ENCODE peak calls at places on chromosomes 16 and 17, in five cellular contexts. One of them, this sample, is unnamed.
A peak's percentile ranks its signal among the peaks of the same experiment; 100 is the strongest.

GRCh38 chr17:1110844-1111598 is 68.8 kb downstream of the ABR start:
- DNase-seq in stromal cell of bone marrow: peak; percentile 82
- DNase-seq in renal cortical epithelial cell: peak; percentile 93
- DNase-seq in cardiac fibroblast: peak; percentile 90
- DNase-seq in T-helper 1 cell: no peak
- DNase-seq in this sample: peak; percentile 83

GRCh38 chr17:3885970-3886369 is 6.9 kb downstream of the CAMKK1 start:
- DNase-seq in stromal cell of bone marrow: peak; percentile 57
- DNase-seq in renal cortical epithelial cell: peak; percentile 59
- DNase-seq in cardiac fibroblast: peak; percentile 76
- DNase-seq in T-helper 1 cell: no peak
- DNase-seq in this sample: no peak

GRCh38 chr16:86512301-86512859 is 2.1 kb downstream of the FOXF1 start:
- DNase-seq in stromal cell of bone marrow: no peak
- DNase-seq in renal cortical epithelial cell: no peak
- DNase-seq in cardiac fibroblast: no peak
- DNase-seq in T-helper 1 cell: no peak
- DNase-seq in this sample: no peak

GRCh38 chr17:50094243-50094752 is 853 bp upstream of the PDK2 start:
- DNase-seq in stromal cell of bone marrow: peak; percentile 80
- DNase-seq in renal cortical epithelial cell: peak; percentile 73
- DNase-seq in cardiac fibroblast: peak; percentile 92
- DNase-seq in T-helper 1 cell: peak; percentile 84
- DNase-seq in this sample: peak; percentile 77

GRCh38 chr16:88549671-88550643 is 20.2 kb upstream of the ZC3H18 start:
- DNase-seq in stromal cell of bone marrow: no peak
- DNase-seq in renal cortical epithelial cell: no peak
- DNase-seq in cardiac fibroblast: no peak
- DNase-seq in T-helper 1 cell: no peak
- DNase-seq in this sample: no peak

GRCh38 chr17:48505788-48506187 is 25.0 kb downstream of the HOXB1 start:
- DNase-seq in stromal cell of bone marrow: peak; percentile 77
- DNase-seq in renal cortical epithelial cell: peak; percentile 93
- DNase-seq in cardiac fibroblast: peak; percentile 96
- DNase-seq in T-helper 1 cell: peak; percentile 29
- DNase-seq in this sample: peak; percentile 75

GRCh38 chr16:66476328-66477027 is 49.4 kb downstream of the BEAN1 start:
- DNase-seq in stromal cell of bone marrow: no peak
- DNase-seq in renal cortical epithelial cell: no peak
- DNase-seq in cardiac fibroblast: no peak
- DNase-seq in T-helper 1 cell: no peak
- DNase-seq in this sample: no peak

GRCh38 chr16:85768225-85768624 is 17.3 kb upstream of the C16orf74 start:
- DNase-seq in stromal cell of bone marrow: no peak
- DNase-seq in renal cortical epithelial cell: no peak
- DNase-seq in cardiac fibroblast: no peak
- DNase-seq in T-helper 1 cell: no peak
- DNase-seq in this sample: no peak

GRCh38 chr16:56295739-56296527 is 104.6 kb downstream of the GNAO1 start:
- DNase-seq in stromal cell of bone marrow: no peak
- DNase-seq in renal cortical epithelial cell: no peak
- DNase-seq in cardiac fibroblast: no peak
- DNase-seq in T-helper 1 cell: no peak
- DNase-seq in this sample: no peak

GRCh38 chr17:2990396-2990795 is 73.0 kb downstream of the OR1D5 start:
- DNase-seq in stromal cell of bone marrow: no peak
- DNase-seq in renal cortical epithelial cell: no peak
- DNase-seq in cardiac fibroblast: no peak
- DNase-seq in T-helper 1 cell: no peak
- DNase-seq in this sample: no peak

GRCh38 chr16:85423186-85423550 is 190.0 kb upstream of the GSE1 start:
- DNase-seq in stromal cell of bone marrow: no peak
- DNase-seq in renal cortical epithelial cell: no peak
- DNase-seq in cardiac fibroblast: no peak
- DNase-seq in T-helper 1 cell: peak; percentile 8
- DNase-seq in this sample: no peak

GRCh38 chr17:38538906-38539305 is 66.8 kb downstream of the SRCIN1 start:
- DNase-seq in stromal cell of bone marrow: no peak
- DNase-seq in renal cortical epithelial cell: no peak
- DNase-seq in cardiac fibroblast: no peak
- DNase-seq in T-helper 1 cell: no peak
- DNase-seq in this sample: no peak

GRCh38 chr16:18950469-18951185 is 24.4 kb upstream of the SMG1 start:
- DNase-seq in stromal cell of bone marrow: no peak
- DNase-seq in renal cortical epithelial cell: no peak
- DNase-seq in cardiac fibroblast: no peak
- DNase-seq in T-helper 1 cell: no peak
- DNase-seq in this sample: no peak

This sample was measured in bronchial epithelial cell.